ENCODE peak calls at places on chromosomes 7 and 10, in ten cellular contexts. One of them, this sample, is unnamed.

GRCh38 chr10:110959379-110960332 is 40.3 kb downstream of the SHOC2 start:
- DNase-seq in effector memory CD4-positive, alpha-beta T cell: no peak
- DNase-seq in BE2C: no peak
- DNase-seq in left ventricle myocardium inferior: no peak
- DNase-seq in left lung: no peak
- DNase-seq in ovary: no peak
- DNase-seq in GM23248: peak; percentile 18
- DNase-seq in PC-9: no peak
- DNase-seq in aorta: no peak
- DNase-seq in lower lobe of right lung: no peak
- DNase-seq in this sample: no peak

GRCh38 chr7:70463332-70463938 is 668.5 kb upstream of the GALNT17 start:
- DNase-seq in effector memory CD4-positive, alpha-beta T cell: no peak
- DNase-seq in BE2C: no peak
- DNase-seq in left ventricle myocardium inferior: no peak
- DNase-seq in left lung: no peak
- DNase-seq in ovary: no peak
- DNase-seq in GM23248: no peak
- DNase-seq in PC-9: no peak
- DNase-seq in aorta: no peak
- DNase-seq in lower lobe of right lung: no peak
- DNase-seq in this sample: peak; percentile 42

GRCh38 chr7:66075590-66076458 is at the start of gene ASL:
- DNase-seq in effector memory CD4-positive, alpha-beta T cell: peak; percentile 76
- DNase-seq in BE2C: peak; percentile 98
- DNase-seq in left ventricle myocardium inferior: peak; percentile 95
- DNase-seq in left lung: peak; percentile 95
- DNase-seq in ovary: peak; percentile 96
- DNase-seq in GM23248: peak; percentile 98
- DNase-seq in PC-9: peak; percentile 96
- DNase-seq in aorta: peak; percentile 97
- DNase-seq in lower lobe of right lung: peak; percentile 96
- DNase-seq in this sample: peak; percentile 94

GRCh38 chr10:68878463-68878862 is 22.7 kb upstream of the DDX50 start:
- DNase-seq in effector memory CD4-positive, alpha-beta T cell: no peak
- DNase-seq in BE2C: no peak
- DNase-seq in left ventricle myocardium inferior: no peak
- DNase-seq in left lung: no peak
- DNase-seq in ovary: no peak
- DNase-seq in GM23248: no peak
- DNase-seq in PC-9: no peak
- DNase-seq in aorta: no peak
- DNase-seq in lower lobe of right lung: no peak
- DNase-seq in this sample: no peak

GRCh38 chr10:75050520-75050919 is 60.9 kb upstream of the SAMD8 start:
- DNase-seq in effector memory CD4-positive, alpha-beta T cell: no peak
- DNase-seq in BE2C: no peak
- DNase-seq in left ventricle myocardium inferior: no peak
- DNase-seq in left lung: no peak
- DNase-seq in ovary: no peak
- DNase-seq in GM23248: no peak
- DNase-seq in PC-9: no peak
- DNase-seq in aorta: no peak
- DNase-seq in lower lobe of right lung: no peak
- DNase-seq in this sample: no peak

GRCh38 chr7:148620749-148621372 is 30.3 kb downstream of the C7orf33 start:
- DNase-seq in effector memory CD4-positive, alpha-beta T cell: no peak
- DNase-seq in BE2C: no peak
- DNase-seq in left ventricle myocardium inferior: no peak
- DNase-seq in left lung: no peak
- DNase-seq in ovary: no peak
- DNase-seq in GM23248: no peak
- DNase-seq in PC-9: peak; percentile 44
- DNase-seq in aorta: no peak
- DNase-seq in lower lobe of right lung: no peak
- DNase-seq in this sample: no peak

GRCh38 chr10:29057712-29058426 is 231.0 kb upstream of the LYZL1 start:
- DNase-seq in effector memory CD4-positive, alpha-beta T cell: no peak
- DNase-seq in BE2C: peak; percentile 47
- DNase-seq in left ventricle myocardium inferior: no peak
- DNase-seq in left lung: no peak
- DNase-seq in ovary: no peak
- DNase-seq in GM23248: no peak
- DNase-seq in PC-9: no peak
- DNase-seq in aorta: no peak
- DNase-seq in lower lobe of right lung: no peak
- DNase-seq in this sample: peak; percentile 25

GRCh38 chr10:60497364-60497763 is 107.7 kb upstream of the ANK3 start:
- DNase-seq in effector memory CD4-positive, alpha-beta T cell: no peak
- DNase-seq in BE2C: no peak
- DNase-seq in left ventricle myocardium inferior: no peak
- DNase-seq in left lung: no peak
- DNase-seq in ovary: no peak
- DNase-seq in GM23248: no peak
- DNase-seq in PC-9: no peak
- DNase-seq in aorta: no peak
- DNase-seq in lower lobe of right lung: no peak
- DNase-seq in this sample: no peak

GRCh38 chr7:96126382-96126781 is 195.5 kb downstream of the SLC25A13 start:
- DNase-seq in effector memory CD4-positive, alpha-beta T cell: no peak
- DNase-seq in BE2C: no peak
- DNase-seq in left ventricle myocardium inferior: no peak
- DNase-seq in left lung: no peak
- DNase-seq in ovary: no peak
- DNase-seq in GM23248: no peak
- DNase-seq in PC-9: no peak
- DNase-seq in aorta: no peak
- DNase-seq in lower lobe of right lung: no peak
- DNase-seq in this sample: no peak

GRCh38 chr7:18786796-18787195 is 291.2 kb downstream of the HDAC9 start:
- DNase-seq in effector memory CD4-positive, alpha-beta T cell: no peak
- DNase-seq in BE2C: no peak
- DNase-seq in left ventricle myocardium inferior: no peak
- DNase-seq in left lung: no peak
- DNase-seq in ovary: no peak
- DNase-seq in GM23248: no peak
- DNase-seq in PC-9: no peak
- DNase-seq in aorta: no peak
- DNase-seq in lower lobe of right lung: no peak
- DNase-seq in this sample: no peak

GRCh38 chr7:150388709-150389531 is 9.8 kb downstream of the ZNF775 start:
- DNase-seq in effector memory CD4-positive, alpha-beta T cell: no peak
- DNase-seq in BE2C: peak; percentile 90
- DNase-seq in left ventricle myocardium inferior: peak; percentile 70
- DNase-seq in left lung: peak; percentile 68
- DNase-seq in ovary: peak; percentile 85
- DNase-seq in GM23248: peak; percentile 61
- DNase-seq in PC-9: no peak
- DNase-seq in aorta: peak; percentile 84
- DNase-seq in lower lobe of right lung: peak; percentile 87
- DNase-seq in this sample: peak; percentile 81

GRCh38 chr10:110916554-110917346 is 2.2 kb downstream of the BBIP1 start:
- DNase-seq in effector memory CD4-positive, alpha-beta T cell: no peak
- DNase-seq in BE2C: no peak
- DNase-seq in left ventricle myocardium inferior: no peak
- DNase-seq in left lung: no peak
- DNase-seq in ovary: no peak
- DNase-seq in GM23248: peak; percentile 90
- DNase-seq in PC-9: no peak
- DNase-seq in aorta: no peak
- DNase-seq in lower lobe of right lung: no peak
- DNase-seq in this sample: peak; percentile 33

GRCh38 chr7:53119514-53119933 is 84.1 kb downstream of the POM121L12 start:
- DNase-seq in effector memory CD4-positive, alpha-beta T cell: no peak
- DNase-seq in BE2C: no peak
- DNase-seq in left ventricle myocardium inferior: no peak
- DNase-seq in left lung: no peak
- DNase-seq in ovary: no peak
- DNase-seq in GM23248: no peak
- DNase-seq in PC-9: no peak
- DNase-seq in aorta: no peak
- DNase-seq in lower lobe of right lung: no peak
- DNase-seq in this sample: no peak

GRCh38 chr7:69732203-69732602 is 133.9 kb downstream of the AUTS2 start:
- DNase-seq in effector memory CD4-positive, alpha-beta T cell: no peak
- DNase-seq in BE2C: no peak
- DNase-seq in left ventricle myocardium inferior: no peak
- DNase-seq in left lung: no peak
- DNase-seq in ovary: no peak
- DNase-seq in GM23248: no peak
- DNase-seq in PC-9: no peak
- DNase-seq in aorta: no peak
- DNase-seq in lower lobe of right lung: no peak
- DNase-seq in this sample: no peak

GRCh38 chr7:84509522-84509921 is 314.9 kb upstream of the SEMA3A start:
- DNase-seq in effector memory CD4-positive, alpha-beta T cell: no peak
- DNase-seq in BE2C: no peak
- DNase-seq in left ventricle myocardium inferior: no peak
- DNase-seq in left lung: no peak
- DNase-seq in ovary: no peak
- DNase-seq in GM23248: no peak
- DNase-seq in PC-9: no peak
- DNase-seq in aorta: no peak
- DNase-seq in lower lobe of right lung: no peak
- DNase-seq in this sample: no peak

GRCh38 chr10:51113007-51113406 is 38.7 kb downstream of the PRKG1 start:
- DNase-seq in effector memory CD4-positive, alpha-beta T cell: no peak
- DNase-seq in BE2C: no peak
- DNase-seq in left ventricle myocardium inferior: no peak
- DNase-seq in left lung: no peak
- DNase-seq in ovary: no peak
- DNase-seq in GM23248: no peak
- DNase-seq in PC-9: no peak
- DNase-seq in aorta: no peak
- DNase-seq in lower lobe of right lung: no peak
- DNase-seq in this sample: no peak

GRCh38 chr10:32882076-32882475 is 76.0 kb downstream of the ITGB1 start:
- DNase-seq in effector memory CD4-positive, alpha-beta T cell: no peak
- DNase-seq in BE2C: no peak
- DNase-seq in left ventricle myocardium inferior: no peak
- DNase-seq in left lung: no peak
- DNase-seq in ovary: no peak
- DNase-seq in GM23248: no peak
- DNase-seq in PC-9: no peak
- DNase-seq in aorta: no peak
- DNase-seq in lower lobe of right lung: no peak
- DNase-seq in this sample: no peak

GRCh38 chr7:1755783-1756626 is 85.9 kb downstream of the ELFN1 start:
- DNase-seq in effector memory CD4-positive, alpha-beta T cell: no peak
- DNase-seq in BE2C: no peak
- DNase-seq in left ventricle myocardium inferior: no peak
- DNase-seq in left lung: no peak
- DNase-seq in ovary: no peak
- DNase-seq in GM23248: no peak
- DNase-seq in PC-9: no peak
- DNase-seq in aorta: peak; percentile 34
- DNase-seq in lower lobe of right lung: no peak
- DNase-seq in this sample: no peak

GRCh38 chr7:130902755-130903357 is 168.8 kb upstream of the KLF14 start:
- DNase-seq in effector memory CD4-positive, alpha-beta T cell: no peak
- DNase-seq in BE2C: no peak
- DNase-seq in left ventricle myocardium inferior: no peak
- DNase-seq in left lung: no peak
- DNase-seq in ovary: no peak
- DNase-seq in GM23248: no peak
- DNase-seq in PC-9: no peak
- DNase-seq in aorta: no peak
- DNase-seq in lower lobe of right lung: no peak
- DNase-seq in this sample: no peak
- H3K4me1 ChIP-seq in effector memory CD4-positive, alpha-beta T cell: peaks cover 19% of the 10 kb centered on the region
- H3K4me1 ChIP-seq in BE2C: peaks cover 8% of the 10 kb centered on the region
- H3K4me1 ChIP-seq in left ventricle myocardium inferior: peaks cover 80% of the 10 kb centered on the region
- H3K4me1 ChIP-seq in left lung: peaks cover 91% of the 10 kb centered on the region
- H3K4me1 ChIP-seq in ovary: peaks cover 16% of the 10 kb centered on the region
- H3K4me1 ChIP-seq in GM23248: peaks cover 96% of the 10 kb centered on the region
- H3K4me1 ChIP-seq in PC-9: peaks cover 97% of the 10 kb centered on the region
- H3K4me1 ChIP-seq in aorta: no peaks in the 10 kb centered on the region
- H3K4me1 ChIP-seq in lower lobe of right lung: peaks cover 78% of the 10 kb centered on the region
- H3K4me1 ChIP-seq in this sample: peaks cover 17% of the 10 kb centered on the region

GRCh38 chr7:126202177-126202576 is 1050.6 kb downstream of the GRM8 start:
- DNase-seq in effector memory CD4-positive, alpha-beta T cell: no peak
- DNase-seq in BE2C: no peak
- DNase-seq in left ventricle myocardium inferior: no peak
- DNase-seq in left lung: no peak
- DNase-seq in ovary: no peak
- DNase-seq in GM23248: no peak
- DNase-seq in PC-9: no peak
- DNase-seq in aorta: no peak
- DNase-seq in lower lobe of right lung: no peak
- DNase-seq in this sample: no peak
- H3K4me1 ChIP-seq in effector memory CD4-positive, alpha-beta T cell: no peaks in the 10 kb centered on the region
- H3K4me1 ChIP-seq in BE2C: peaks cover 16% of the 10 kb centered on the region
- H3K4me1 ChIP-seq in left ventricle myocardium inferior: no peaks in the 10 kb centered on the region
- H3K4me1 ChIP-seq in left lung: no peaks in the 10 kb centered on the region
- H3K4me1 ChIP-seq in ovary: no peaks in the 10 kb centered on the region
- H3K4me1 ChIP-seq in GM23248: no peaks in the 10 kb centered on the region
- H3K4me1 ChIP-seq in PC-9: no peaks in the 10 kb centered on the region
- H3K4me1 ChIP-seq in aorta: no peaks in the 10 kb centered on the region
- H3K4me1 ChIP-seq in lower lobe of right lung: no peaks in the 10 kb centered on the region
- H3K4me1 ChIP-seq in this sample: no peaks in the 10 kb centered on the region

DNA sequence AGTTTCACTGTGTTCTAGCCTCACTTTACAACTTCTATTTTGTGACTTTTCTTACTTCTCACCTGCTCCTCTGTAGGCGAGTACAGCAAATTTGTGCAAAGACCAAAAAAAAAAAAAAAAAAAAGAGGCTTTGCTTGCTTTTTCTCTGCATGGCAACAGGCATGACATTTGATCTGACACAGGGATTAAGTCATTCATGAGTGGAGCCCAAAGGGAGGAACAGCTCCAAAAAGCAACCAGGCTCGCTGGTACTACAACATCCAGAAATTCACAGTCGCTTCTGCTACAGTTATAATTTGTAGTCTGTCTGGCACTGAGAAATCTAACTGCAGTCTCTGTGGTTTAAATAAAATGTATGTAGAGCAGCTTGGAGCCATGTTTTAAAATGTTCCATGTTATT is 31.7 kb downstream of the MKX start:
- DNase-seq in effector memory CD4-positive, alpha-beta T cell: no peak
- DNase-seq in BE2C: no peak
- DNase-seq in left ventricle myocardium inferior: no peak
- DNase-seq in left lung: no peak
- DNase-seq in ovary: no peak
- DNase-seq in GM23248: peak; percentile 87
- DNase-seq in PC-9: no peak
- DNase-seq in aorta: no peak
- DNase-seq in lower lobe of right lung: no peak
- DNase-seq in this sample: no peak
- H3K4me1 ChIP-seq in effector memory CD4-positive, alpha-beta T cell: no peaks in the 10 kb centered on the region
- H3K4me1 ChIP-seq in BE2C: no peaks in the 10 kb centered on the region
- H3K4me1 ChIP-seq in left ventricle myocardium inferior: peaks cover 23% of the 10 kb centered on the region
- H3K4me1 ChIP-seq in left lung: no peaks in the 10 kb centered on the region
- H3K4me1 ChIP-seq in ovary: no peaks in the 10 kb centered on the region
- H3K4me1 ChIP-seq in GM23248: peaks cover 42% of the 10 kb centered on the region
- H3K4me1 ChIP-seq in PC-9: no peaks in the 10 kb centered on the region
- H3K4me1 ChIP-seq in aorta: peaks cover 7% of the 10 kb centered on the region
- H3K4me1 ChIP-seq in lower lobe of right lung: no peaks in the 10 kb centered on the region
- H3K4me1 ChIP-seq in this sample: no peaks in the 10 kb centered on the region

GRCh38 chr7:129771201-129771927 is 159.8 kb downstream of the NRF1 start:
- DNase-seq in effector memory CD4-positive, alpha-beta T cell: no peak
- DNase-seq in BE2C: no peak
- DNase-seq in left ventricle myocardium inferior: no peak
- DNase-seq in left lung: no peak
- DNase-seq in ovary: no peak
- DNase-seq in GM23248: no peak
- DNase-seq in PC-9: no peak
- DNase-seq in aorta: no peak
- DNase-seq in lower lobe of right lung: no peak
- DNase-seq in this sample: no peak
- H3K4me1 ChIP-seq in effector memory CD4-positive, alpha-beta T cell: no peaks in the 10 kb centered on the region
- H3K4me1 ChIP-seq in BE2C: no peaks in the 10 kb centered on the region
- H3K4me1 ChIP-seq in left ventricle myocardium inferior: no peaks in the 10 kb centered on the region
- H3K4me1 ChIP-seq in left lung: no peaks in the 10 kb centered on the region
- H3K4me1 ChIP-seq in ovary: no peaks in the 10 kb centered on the region
- H3K4me1 ChIP-seq in GM23248: no peaks in the 10 kb centered on the region
- H3K4me1 ChIP-seq in PC-9: peaks cover 9% of the 10 kb centered on the region
- H3K4me1 ChIP-seq in aorta: no peaks in the 10 kb centered on the region
- H3K4me1 ChIP-seq in lower lobe of right lung: no peaks in the 10 kb centered on the region
- H3K4me1 ChIP-seq in this sample: no peaks in the 10 kb centered on the region